ENCODE peak calls at places on chromosome X, in six cellular contexts. N, W, G, X, O and V are unnamed samples. For H3K9me3, the result is how much of the 10 kb centered on the place peaks cover.

GRCh38 chrX:115409551-115409950 is 120.0 kb downstream of the LUZP4 start:
- DNase-seq in N (no peak), W (no peak), G (no peak), X (no peak), O (no peak), V (no peak)

GRCh38 chrX:123920065-123920785 is 41.3 kb upstream of the STAG2 start:
- DNase-seq in N (no peak), W (no peak), G (no peak), X (no peak), O (no peak), V (no peak)

GRCh38 chrX:15761564-15762191 is 23.6 kb downstream of the CA5B start:
- DNase-seq in N (no peak), W (peak), G (peak), X (no peak), O (no peak), V (peak)

GRCh38 chrX:48076343-48076742 is 4.9 kb upstream of the ZNF630 start:
- DNase-seq in N (no peak), W (no peak), G (no peak), X (no peak), O (no peak), V (no peak)

GRCh38 chrX:103565197-103565596 is 20.1 kb upstream of the TCEAL4 start:
- DNase-seq in N (no peak), W (no peak), G (no peak), X (no peak), O (no peak), V (no peak)

GRCh38 chrX:101759000-101759399 is 99.3 kb upstream of the ARMCX2 start:
- DNase-seq in N (peak), W (peak), G (peak), X (no peak), O (no peak), V (peak)

GRCh38 chrX:88586317-88586716 is 160.7 kb upstream of the CPXCR1 start:
- DNase-seq in N (no peak), W (no peak), G (no peak), X (no peak), O (no peak), V (no peak)

GRCh38 chrX:34343001-34343400 is 210.9 kb upstream of the FAM47A start:
- DNase-seq in N (no peak), W (no peak), G (no peak), X (no peak), O (no peak), V (no peak)

DNA sequence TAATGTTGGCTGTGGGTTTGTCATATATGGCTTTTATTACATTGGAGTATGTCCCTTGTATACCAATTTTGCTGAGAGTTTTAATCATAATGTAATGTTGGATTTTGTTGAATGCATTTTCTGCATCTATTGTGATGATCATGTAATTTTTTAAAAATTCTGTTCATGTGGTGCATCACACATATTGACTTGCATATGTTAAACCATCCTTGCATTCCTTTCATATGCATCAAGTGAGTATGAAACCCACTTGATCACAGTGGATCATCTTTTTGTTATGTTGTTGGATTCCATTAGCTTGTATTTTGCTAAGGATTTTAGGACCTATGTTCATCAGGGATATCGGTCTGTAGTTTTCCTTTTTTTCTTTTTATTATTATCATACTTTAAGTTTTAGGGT is 12.1 kb downstream of the HEPH start:
- DNase-seq in N (no peak), W (no peak), G (no peak), X (no peak), O (no peak), V (no peak)
- H3K9me3 ChIP-seq in N (under half), W (under half), G (under half), X (under half), O (under half), V (under half)

GRCh38 chrX:107204063-107204605 is 2.1 kb downstream of the NUP62CL start:
- DNase-seq in N (no peak), W (no peak), G (no peak), X (no peak), O (no peak), V (no peak)
- H3K27ac ChIP-seq in N (no peak), W (no peak), G (peak), X (no peak), O (no peak), V (no peak)

GRCh38 chrX:18920079-18920478 is 63.8 kb downstream of the PHKA2 start:
- DNase-seq in N (no peak), W (no peak), G (no peak), X (no peak), O (no peak), V (no peak)

GRCh38 chrX:18920566-18920965 is 63.3 kb downstream of the PHKA2 start:
- DNase-seq in N (no peak), W (no peak), G (no peak), X (no peak), O (no peak), V (no peak)
- H3K9me3 ChIP-seq in N (under half), W (under half), G (under half), X (under half), O (under half), V (under half)

GRCh38 chrX:108199691-108200090 is 108.1 kb downstream of the ATG4A start:
- DNase-seq in N (no peak), W (no peak), G (peak), X (no peak), O (no peak), V (peak)
- H3K27ac ChIP-seq in N (no peak), W (no peak), G (no peak), X (no peak), O (no peak), V (no peak)

GRCh38 chrX:143017272-143017671 is 8.5 kb upstream of the SPANXN4 start:
- DNase-seq in N (no peak), W (no peak), G (no peak), X (no peak), O (no peak), V (no peak)
- H3K9me3 ChIP-seq in N (under half), W (under half), G (under half), X (under half), O (under half), V (under half)

DNA sequence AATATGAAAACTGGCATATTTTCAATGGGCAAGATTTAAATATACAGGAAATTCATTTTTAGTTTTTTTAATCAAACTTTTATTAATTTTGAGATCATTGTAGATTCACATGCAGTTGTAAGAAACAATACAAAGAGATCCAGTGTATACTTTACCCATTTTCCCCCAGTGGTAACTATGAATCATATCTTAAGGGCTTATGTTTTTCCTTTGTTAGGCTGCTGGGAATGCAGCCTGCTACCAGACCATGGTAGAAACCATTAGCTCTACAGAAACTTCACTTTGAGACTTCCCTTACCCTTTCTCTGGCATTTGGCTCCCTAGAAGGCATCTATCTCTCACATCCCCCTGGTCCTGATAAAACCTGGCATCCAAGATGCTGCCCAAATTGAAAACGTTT is 147.6 kb upstream of the EOLA2 start:
- DNase-seq in N (no peak), W (no peak), G (no peak), X (no peak), O (no peak), V (no peak)
- H3K27ac ChIP-seq in N (no peak), W (no peak), G (no peak), X (peak), O (no peak), V (no peak)

DNA sequence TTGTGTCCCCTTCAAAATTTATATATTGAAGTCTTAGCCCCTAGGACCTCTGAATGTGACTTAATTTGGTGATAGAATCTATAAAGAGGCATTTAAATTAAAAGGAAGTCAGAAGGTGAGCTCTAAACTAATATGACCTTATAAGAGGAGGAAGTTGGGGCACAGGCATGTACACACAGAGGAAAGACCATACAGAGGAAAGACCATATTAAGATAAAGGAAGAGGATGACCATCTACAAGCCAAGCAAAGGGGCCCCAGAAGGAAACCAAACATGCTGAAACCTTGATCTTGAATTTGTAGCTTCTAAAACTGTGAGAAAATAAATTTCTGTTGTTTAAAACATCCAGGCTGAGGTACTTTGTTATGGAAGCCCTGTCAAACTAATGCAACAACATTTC is 26.9 kb upstream of the CYBB start:
- DNase-seq in N (no peak), W (no peak), G (no peak), X (no peak), O (no peak), V (no peak)
- H3K9me3 ChIP-seq in N (under half), W (under half), G (under half), X (under half), O (under half), V (under half)

GRCh38 chrX:23789386-23790146 is 6.6 kb downstream of the SAT1 start:
- DNase-seq in N (no peak), W (no peak), G (no peak), X (no peak), O (no peak), V (no peak)
- H3K27ac ChIP-seq in N (no peak), W (no peak), G (no peak), X (no peak), O (no peak), V (no peak)

GRCh38 chrX:153384390-153384789 is 16.8 kb downstream of the PNMA6E start:
- DNase-seq in N (no peak), W (no peak), G (no peak), X (no peak), O (no peak), V (no peak)

GRCh38 chrX:153386097-153386496 is 15.1 kb downstream of the PNMA6E start:
- DNase-seq in N (no peak), W (no peak), G (no peak), X (no peak), O (no peak), V (no peak)

GRCh38 chrX:153387987-153388721 is 13.0 kb downstream of the PNMA6E start:
- DNase-seq in N (no peak), W (no peak), G (no peak), X (no peak), O (no peak), V (no peak)

GRCh38 chrX:153388722-153389459 is 12.3 kb downstream of the PNMA6E start:
- DNase-seq in N (no peak), W (no peak), G (no peak), X (no peak), O (no peak), V (no peak)

DNA sequence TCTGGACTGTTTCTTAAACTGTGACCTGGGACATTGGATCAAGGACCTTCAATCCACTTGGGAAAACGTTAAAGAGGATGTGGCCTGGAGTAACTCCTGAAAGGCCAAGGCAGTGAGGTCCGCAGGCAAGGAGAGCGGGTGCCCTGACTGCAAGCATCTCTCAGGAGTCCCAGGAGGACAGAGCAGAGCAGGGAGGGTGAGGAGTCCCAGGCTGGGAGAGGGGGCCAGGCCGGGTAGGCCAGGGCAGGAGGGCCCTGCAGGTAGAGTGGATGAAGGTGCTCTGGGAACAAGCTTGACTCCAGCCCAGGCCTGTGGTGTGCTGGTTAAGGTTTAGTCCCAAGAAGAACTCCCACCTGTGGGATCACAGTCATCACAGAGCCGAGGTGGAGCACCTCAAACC is 13.8 kb downstream of the PNMA6E start:
- DNase-seq in N (no peak), W (no peak), G (no peak), X (no peak), O (no peak), V (no peak)
- H3K9me3 ChIP-seq in N (under half), W (under half), G (under half), X (under half), O (under half), V (under half)